ENCODE peak calls at places on chromosome 15, in four cellular contexts. O is GM12891, A is K562, R is GM12878. T is an unnamed sample.

GRCh38 chr15:32908921-32909320 is 191.1 kb downstream of the GREM1 start:
- DNase-seq in A (no peak), R (no peak), O (no peak), T (no peak)

GRCh38 chr15:35092846-35093245 is 7.8 kb upstream of the NANOGP8 start:
- DNase-seq in R (no peak), O (no peak), A (no peak), T (no peak)

GRCh38 chr15:75061272-75061671 is 37.9 kb downstream of the PPCDC start:
- DNase-seq in A (no peak), R (peak), O (no peak), T (peak)

GRCh38 chr15:37217567-37217966 is 117.2 kb upstream of the MEIS2 start:
- DNase-seq in O (no peak), A (no peak), R (no peak), T (no peak)

GRCh38 chr15:94021621-94022320 is 209.6 kb upstream of the MCTP2 start:
- DNase-seq in R (no peak), A (no peak), O (no peak), T (no peak)

GRCh38 chr15:74127954-74128784 is 2.2 kb upstream of the ISLR2 start:
- DNase-seq in A (no peak), R (no peak), O (no peak), T (no peak)

GRCh38 chr15:59295742-59296090 is 77.0 kb downstream of the MYO1E start:
- DNase-seq in A (no peak), R (no peak), O (no peak), T (no peak)

GRCh38 chr15:48682949-48683651 is 37.6 kb upstream of the FBN1 start:
- DNase-seq in O (no peak), A (no peak), R (no peak), T (no peak)

GRCh38 chr15:93983501-93983900 is 247.9 kb upstream of the MCTP2 start:
- DNase-seq in R (no peak), O (no peak), A (no peak), T (no peak)

GRCh38 chr15:96657096-96657495 is 326.6 kb downstream of the NR2F2 start:
- DNase-seq in R (no peak), A (no peak), O (no peak), T (no peak)

GRCh38 chr15:60128000-60128376 is 123.9 kb downstream of the FOXB1 start:
- DNase-seq in A (no peak), R (no peak), O (no peak), T (no peak)

GRCh38 chr15:70014860-70015490 is 82.7 kb downstream of the TLE3 start:
- DNase-seq in R (peak), O (peak), A (no peak), T (no peak)

GRCh38 chr15:29113336-29114276 is 156.0 kb downstream of the NSMCE3 start:
- DNase-seq in R (no peak), O (no peak), A (no peak), T (no peak)

GRCh38 chr15:29116970-29117700 is 152.5 kb downstream of the NSMCE3 start:
- DNase-seq in O (no peak), R (no peak), A (no peak), T (no peak)

GRCh38 chr15:29114277-29115092 is 155.1 kb downstream of the NSMCE3 start:
- DNase-seq in R (no peak), O (no peak), A (no peak), T (no peak)

GRCh38 chr15:29117778-29118177 is 151.8 kb downstream of the NSMCE3 start:
- DNase-seq in A (no peak), R (no peak), O (no peak), T (no peak)

GRCh38 chr15:29115093-29115991 is 154.3 kb downstream of the NSMCE3 start:
- DNase-seq in A (no peak), R (no peak), O (no peak), T (no peak)
- TF ChIP-seq POLR2AphosphoS5 in A (no peak), R (no peak), O (no peak), T (no peak)

DNA sequence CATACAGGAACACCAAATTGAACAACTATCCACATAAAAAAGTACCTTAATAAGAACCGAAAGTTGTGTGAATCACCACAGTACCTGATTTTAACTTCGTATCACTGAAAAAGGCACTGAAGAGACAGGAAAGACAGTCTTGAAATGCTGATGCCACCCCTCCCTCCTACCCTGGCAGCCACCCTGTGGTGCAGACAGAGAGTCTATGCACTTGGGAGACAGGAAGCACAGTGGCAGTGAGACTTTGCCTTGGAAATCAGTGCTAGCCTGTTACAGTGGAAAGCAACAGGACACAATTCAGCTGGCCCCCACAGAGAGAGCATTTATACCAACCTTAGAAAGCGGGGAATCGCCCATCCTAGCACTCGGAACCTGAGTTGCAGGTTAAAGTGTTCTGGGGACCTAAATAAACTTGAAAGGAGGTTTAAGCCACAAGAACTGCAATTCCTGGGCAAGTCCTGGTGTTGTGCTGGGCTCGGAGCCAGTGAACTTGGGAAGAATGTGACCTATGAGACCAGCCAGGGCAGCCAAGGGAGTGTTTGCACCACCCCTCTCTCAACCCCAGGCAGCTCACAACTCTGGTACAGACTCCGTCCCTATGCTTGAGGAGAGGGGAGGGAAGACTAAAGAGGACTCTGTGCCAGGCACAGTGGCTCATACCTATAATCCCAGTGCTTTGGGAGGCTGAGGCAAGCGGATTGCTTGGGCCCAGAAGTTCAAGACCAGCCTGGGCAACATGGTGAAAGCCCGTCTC is 240.1 kb downstream of the ISL2 start:
- DNase-seq in A (no peak), O (no peak), R (peak), T (no peak)
- TF ChIP-seq SPI1 in A (no peak), O (no peak), R (no peak), T (no peak)

DNA sequence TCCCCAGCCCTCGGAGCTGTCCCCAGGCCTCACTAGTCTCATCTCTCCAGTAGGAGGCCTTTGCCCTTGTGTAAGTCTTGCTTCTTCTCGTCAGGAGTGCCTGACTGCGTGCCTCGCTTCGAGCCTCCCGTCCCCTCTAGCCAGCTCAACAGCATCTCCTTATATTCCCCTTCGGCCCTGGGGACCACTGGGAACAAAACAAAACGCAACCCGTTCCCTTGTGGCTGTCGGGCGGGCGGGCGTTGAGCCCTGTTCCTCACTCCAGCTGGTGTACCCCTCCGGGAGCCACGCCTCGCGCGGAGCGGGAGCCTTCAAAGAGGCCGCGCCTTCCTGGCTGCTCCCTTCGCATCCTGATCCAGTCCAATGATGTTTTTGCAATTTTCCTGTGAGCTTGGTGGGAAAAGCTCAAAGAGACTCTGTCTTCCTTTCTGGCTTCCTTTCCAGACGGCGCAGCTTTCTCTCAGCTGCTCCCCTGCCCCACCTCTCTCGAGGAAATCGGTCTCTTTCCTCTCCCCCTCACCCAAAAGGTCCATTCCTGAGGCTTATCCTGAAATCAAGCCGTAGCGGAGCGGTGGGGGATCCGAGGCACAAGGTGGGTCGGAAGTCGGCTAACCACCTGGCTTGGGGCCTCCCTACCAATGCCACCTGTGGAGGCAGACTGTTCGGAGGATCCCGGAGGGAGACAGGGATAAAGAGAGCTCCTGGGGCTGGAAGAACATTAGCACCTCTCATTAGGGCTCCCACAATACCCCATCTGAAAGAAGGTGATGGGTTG is 33.4 kb upstream of the SRP14 start:
- DNase-seq in O (no peak), A (no peak), R (no peak), T (no peak)
- TF ChIP-seq POLR2AphosphoS5 in O (no peak), A (no peak), R (no peak), T (no peak)

GRCh38 chr15:98647026-98647773 is 1.1 kb upstream of the IGF1R start:
- DNase-seq in O (peak), A (peak), R (no peak), T (peak)
- TF ChIP-seq SPI1 in O (no peak), A (no peak), R (no peak), T (no peak)

DNA sequence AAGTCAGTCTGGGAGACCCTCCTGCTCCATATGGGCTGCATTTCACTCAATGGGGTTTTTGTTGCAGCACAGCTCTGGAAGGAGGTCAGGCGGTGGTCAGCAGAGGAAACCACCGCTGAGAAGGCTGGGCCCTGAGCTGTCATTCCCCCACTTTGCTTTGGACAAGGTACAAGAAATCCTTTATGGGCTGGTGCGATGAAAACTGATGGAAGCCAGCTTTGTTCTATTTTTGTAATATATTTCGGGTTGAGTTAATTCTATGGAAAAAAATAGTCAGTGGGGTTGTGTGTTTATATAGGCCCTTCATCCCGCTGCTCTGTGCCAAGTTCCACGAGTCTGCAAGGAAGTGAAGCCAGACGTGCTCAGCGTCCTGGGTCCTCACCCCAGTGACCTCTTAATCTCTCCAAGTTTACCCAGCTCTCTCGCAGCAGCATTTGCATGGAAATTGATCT is 157.2 kb upstream of the TMC3 start:
- DNase-seq in O (no peak), R (no peak), A (no peak), T (no peak)
- TF ChIP-seq POLR2AphosphoS5 in O (no peak), R (no peak), A (no peak), T (no peak)

GRCh38 chr15:43867096-43867495 is 40.3 kb downstream of the WDR76 start:
- DNase-seq in R (no peak), O (no peak), A (no peak), T (no peak)
- TF ChIP-seq SPI1 in R (no peak), O (no peak), A (no peak), T (no peak)

GRCh38 chr15:89512631-89513030 is 16.2 kb upstream of the RHCG start:
- DNase-seq in O (no peak), R (no peak), A (no peak), T (no peak)

GRCh38 chr15:89515477-89515876 is 19.1 kb upstream of the RHCG start:
- DNase-seq in A (no peak), R (no peak), O (no peak), T (no peak)

GRCh38 chr15:89513284-89513683 is 16.9 kb upstream of the RHCG start:
- DNase-seq in R (no peak), A (no peak), O (no peak), T (no peak)

GRCh38 chr15:89514186-89514585 is 17.8 kb upstream of the RHCG start:
- DNase-seq in O (no peak), R (no peak), A (no peak), T (no peak)

GRCh38 chr15:89514596-89515406 is 18.4 kb upstream of the RHCG start:
- DNase-seq in A (no peak), O (no peak), R (no peak), T (peak)
- TF ChIP-seq POLR2AphosphoS5 in A (no peak), O (no peak), R (no peak), T (no peak)

DNA sequence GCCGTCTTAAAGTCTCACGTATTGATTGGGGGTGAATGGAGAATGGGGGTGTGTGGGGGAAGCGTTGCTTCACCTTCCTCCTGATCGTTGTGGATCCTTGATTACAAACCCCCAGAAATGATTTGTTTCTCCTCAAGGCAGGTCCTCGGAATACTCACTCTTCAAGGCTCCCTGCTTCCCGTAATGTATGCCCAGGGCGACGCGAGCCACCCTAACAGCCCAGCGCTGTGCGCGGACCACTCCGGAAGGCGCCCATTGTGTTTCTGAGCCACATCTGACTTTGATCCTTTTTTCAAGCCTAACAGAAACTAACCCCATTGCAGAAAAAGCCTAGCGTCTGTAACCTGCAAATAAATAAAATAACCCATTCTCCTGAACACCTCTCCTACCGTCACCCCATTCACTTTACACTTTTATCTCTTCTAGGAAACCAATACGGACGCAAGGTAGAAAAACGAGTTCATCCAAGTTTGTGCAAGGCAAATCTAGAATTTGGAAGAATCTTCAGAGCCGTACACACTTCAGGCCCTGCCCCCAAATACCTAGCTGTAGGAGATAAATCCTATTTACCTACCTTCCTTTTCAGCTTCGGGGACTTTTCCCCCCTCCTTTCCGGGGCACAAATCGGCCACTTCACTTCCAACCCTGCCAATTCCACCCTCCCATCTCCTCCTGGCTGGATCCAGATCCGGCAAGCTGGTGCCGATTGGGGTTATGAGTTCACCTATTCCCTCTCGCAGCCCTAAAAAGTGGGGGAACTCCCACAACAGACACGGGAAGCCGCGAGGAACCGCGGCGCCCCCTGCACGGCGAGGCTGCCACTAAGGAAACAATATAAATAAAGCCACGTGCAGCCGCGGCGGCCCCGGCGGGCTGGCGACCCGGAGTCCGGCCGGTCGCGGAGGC is 1.1 kb downstream of the PRTG start:
- DNase-seq in O (no peak), A (peak), R (no peak), T (no peak)
- TF ChIP-seq SPI1 in O (no peak), A (no peak), R (no peak), T (no peak)

DNA sequence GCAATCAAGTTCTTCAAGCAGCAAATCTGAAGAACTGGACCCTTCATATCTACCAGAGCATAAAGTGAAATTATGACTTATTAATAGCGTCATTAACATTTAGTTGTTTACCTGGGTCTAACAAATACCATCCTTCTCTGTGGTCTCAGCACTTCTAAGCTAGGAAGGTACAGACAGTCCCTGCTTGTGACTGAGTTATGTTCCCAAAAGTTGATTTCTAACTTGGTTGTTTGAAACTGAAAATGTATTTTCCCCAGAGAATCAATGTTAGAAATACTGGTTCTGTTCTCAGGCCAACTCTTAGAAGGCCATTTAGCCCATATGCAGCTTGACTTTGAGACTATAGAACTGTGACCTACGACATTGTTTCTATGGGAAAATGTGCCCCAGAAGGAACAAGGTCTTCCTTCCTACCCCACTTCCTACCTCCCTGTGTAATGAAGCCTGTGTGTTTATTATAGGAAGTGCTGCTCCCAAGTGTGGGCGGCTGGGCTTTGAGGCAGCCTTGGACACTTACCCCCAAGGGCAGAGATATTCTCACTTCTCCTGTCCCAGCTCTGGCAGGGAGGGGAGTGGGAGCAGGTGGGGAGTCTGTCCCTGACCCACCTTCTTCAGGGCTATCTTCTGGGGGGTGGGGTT is 12.2 kb upstream of the MAPK6 start:
- DNase-seq in A (peak), R (peak), O (no peak), T (no peak)
- TF ChIP-seq POLR2AphosphoS5 in A (no peak), R (no peak), O (peak), T (no peak)

GRCh38 chr15:29885183-29885582 is 62.9 kb upstream of the TJP1 start:
- DNase-seq in O (no peak), R (no peak), A (no peak), T (no peak)

GRCh38 chr15:29888651-29889050 is 66.4 kb upstream of the TJP1 start:
- DNase-seq in R (no peak), A (no peak), O (no peak), T (no peak)

GRCh38 chr15:29890761-29891457 is 68.6 kb upstream of the TJP1 start:
- DNase-seq in O (no peak), R (peak), A (no peak), T (no peak)

GRCh38 chr15:29889545-29890329 is 67.5 kb upstream of the TJP1 start:
- DNase-seq in O (no peak), R (no peak), A (no peak), T (no peak)

DNA sequence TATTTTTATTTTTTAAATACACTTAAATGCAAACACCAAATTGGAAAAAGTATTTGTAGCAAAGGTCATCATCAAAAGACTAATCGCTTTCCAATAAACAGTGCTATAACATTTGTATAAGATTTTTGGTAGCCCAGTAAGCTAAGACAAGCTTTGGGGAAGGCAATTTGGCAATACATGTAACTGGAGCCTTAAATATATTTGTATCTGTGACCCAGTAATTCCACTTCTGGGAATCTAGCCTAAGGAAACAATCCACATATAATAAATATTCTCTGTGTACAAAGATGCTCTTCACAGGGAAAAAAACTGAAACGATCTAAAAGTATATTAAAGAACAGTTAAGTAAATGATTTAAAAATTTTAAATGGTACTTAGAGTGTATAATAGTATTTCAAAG is 65.5 kb upstream of the TJP1 start:
- DNase-seq in R (no peak), O (no peak), A (no peak), T (no peak)
- TF ChIP-seq SPI1 in R (no peak), O (no peak), A (no peak), T (no peak)

T was measured in HL-60.